ENCODE peak calls at places on chromosomes 4 and X, in seven cellular contexts. R, S, B, F, J, G and Q are unnamed samples.

GRCh38 chrX:109911046-109911445 is 91.9 kb upstream of the TMEM164 start:
- DNase-seq in F (peak), J (peak), G (no peak), B (no peak), S (no peak), R (no peak), Q (no peak)

GRCh38 chrX:133610056-133610455 is 194.8 kb upstream of the GPC4 start:
- DNase-seq in S (no peak), B (no peak), R (no peak), G (peak), J (no peak), F (no peak), Q (peak)

GRCh38 chr4:121307441-121308327 is 73.1 kb downstream of the QRFPR start:
- DNase-seq in S (no peak), F (peak), G (peak), R (peak), J (no peak), B (no peak), Q (peak)

GRCh38 chr4:113434247-113434587 is 327.3 kb downstream of the CAMK2D start:
- DNase-seq in S (no peak), R (peak), F (peak), G (peak), J (no peak), B (no peak), Q (peak)

GRCh38 chrX:131816551-131817136 is 206.5 kb upstream of the STK26 start:
- DNase-seq in F (no peak), J (peak), B (peak), R (peak), G (peak), S (no peak), Q (peak)

GRCh38 chr4:165537028-165537648 is 158.3 kb downstream of the CPE start:
- DNase-seq in F (peak), R (peak), S (no peak), J (peak), G (peak), B (no peak), Q (peak)

GRCh38 chrX:27680726-27681125 is 90.6 kb downstream of the DCAF8L2 start:
- DNase-seq in G (peak), J (no peak), F (peak), S (no peak), R (peak), B (no peak), Q (no peak)

GRCh38 chrX:130874751-130875150 is 28.3 kb downstream of the ENOX2 start:
- DNase-seq in S (no peak), F (no peak), B (no peak), J (no peak), G (peak), R (peak), Q (peak)

GRCh38 chr4:19728773-19729172 is 522.9 kb upstream of the SLIT2 start:
- DNase-seq in G (peak), J (no peak), R (peak), F (no peak), B (no peak), S (no peak), Q (no peak)

GRCh38 chrX:42748067-42748850 is 29.7 kb downstream of the PPP1R2C start:
- DNase-seq in B (no peak), S (no peak), J (no peak), R (peak), G (peak), F (peak), Q (peak)

GRCh38 chr4:1402021-1402515 is 4.2 kb downstream of the NKX1-1 start:
- DNase-seq in J (peak), G (no peak), R (no peak), B (no peak), F (no peak), S (peak), Q (no peak)

GRCh38 chrX:13110427-13111324 is 66.3 kb upstream of the FAM9C start:
- DNase-seq in G (peak), R (peak), J (peak), S (no peak), F (peak), B (no peak), Q (peak)

GRCh38 chr4:121666091-121666679 is 30.6 kb downstream of the ANXA5 start:
- DNase-seq in S (no peak), F (peak), B (no peak), J (no peak), G (no peak), R (no peak), Q (peak)

GRCh38 chr4:55458164-55458563 is 62.4 kb downstream of the TMEM165 start:
- DNase-seq in G (peak), J (no peak), S (no peak), B (no peak), R (peak), F (peak), Q (peak)

GRCh38 chrX:2237976-2238375 is 262.8 kb downstream of the DHRSX start:
- DNase-seq in G (no peak), B (no peak), J (no peak), R (no peak), F (no peak), S (no peak), Q (no peak)

GRCh38 chrX:10755477-10756334 is 135.3 kb upstream of the MID1 start:
- DNase-seq in G (peak), B (no peak), R (peak), J (no peak), S (no peak), F (peak), Q (peak)

GRCh38 chr4:74934016-74934821 is 1.3 kb downstream of the PARM1 start:
- DNase-seq in G (peak), R (peak), J (peak), F (peak), S (peak), B (no peak), Q (peak)

GRCh38 chrX:68686684-68687045 is 39.2 kb downstream of the STARD8 start:
- DNase-seq in R (no peak), S (no peak), B (no peak), J (no peak), G (peak), F (peak), Q (no peak)

GRCh38 chr4:155676430-155676825 is 9.8 kb downstream of the GUCY1A1 start:
- DNase-seq in F (no peak), R (no peak), S (no peak), G (no peak), J (no peak), B (no peak), Q (peak)

GRCh38 chr4:13888112-13888511 is 260.6 kb upstream of the BOD1L1 start:
- DNase-seq in F (peak), G (peak), S (no peak), R (peak), B (no peak), J (no peak), Q (peak)

GRCh38 chr4:145195167-145195952 is 15.0 kb upstream of the OTUD4 start:
- DNase-seq in S (no peak), F (no peak), R (no peak), B (no peak), G (no peak), J (no peak), Q (no peak)

GRCh38 chr4:17597517-17597916 is 16.9 kb upstream of the MED28 start:
- DNase-seq in G (no peak), B (no peak), J (peak), S (no peak), R (peak), F (no peak), Q (peak)

GRCh38 chr4:78298618-78299017 is 241.5 kb downstream of the FRAS1 start:
- DNase-seq in J (no peak), B (no peak), G (peak), S (no peak), F (no peak), R (peak), Q (peak)

GRCh38 chr4:19776021-19776459 is 475.7 kb upstream of the SLIT2 start:
- DNase-seq in S (no peak), R (peak), B (no peak), J (no peak), G (peak), F (peak), Q (peak)

GRCh38 chrX:129522184-129523059 is 868 bp downstream of the SMARCA1 start:
- DNase-seq in F (peak), B (no peak), G (peak), J (peak), R (peak), S (peak), Q (peak)

DNA sequence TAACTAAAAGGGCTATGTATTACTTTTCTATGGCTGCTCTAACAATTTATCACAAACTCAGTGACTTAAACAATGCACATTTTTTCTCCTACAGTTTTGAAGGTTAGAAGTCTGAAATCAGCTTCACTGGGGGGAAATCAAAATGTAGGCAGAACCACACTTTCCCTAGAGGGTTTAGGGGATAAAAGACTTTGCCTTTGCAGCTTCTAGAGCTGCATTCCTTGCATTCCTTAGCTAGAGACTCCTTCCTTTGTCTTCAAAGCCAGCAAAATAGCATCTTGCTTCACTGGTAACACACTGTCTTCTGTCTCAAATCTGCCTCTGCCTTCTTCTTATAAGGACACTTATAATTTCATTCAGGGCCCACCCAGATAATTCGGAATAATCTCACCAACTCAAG is 152.4 kb upstream of the SPIN4 start:
- DNase-seq in G (peak), R (peak), B (no peak), F (peak), S (no peak), J (no peak), Q (peak)
- H3K4me3 ChIP-seq in G (no peak), R (no peak), B (no peak), F (no peak), S (no peak), J (no peak), Q (no peak)

GRCh38 chr4:64271601-64272081 is 137.6 kb downstream of the TECRL start:
- DNase-seq in F (peak), S (no peak), G (peak), J (no peak), R (no peak), B (no peak), Q (no peak)
- TF ChIP-seq CTCF in F (no peak), S (no peak), G (no peak), J (peak), R (no peak), B (no peak), Q (no peak)

GRCh38 chr4:36310237-36310636 is 28.8 kb downstream of the DTHD1 start:
- DNase-seq in S (no peak), R (no peak), G (no peak), B (no peak), J (no peak), F (no peak), Q (no peak)

GRCh38 chr4:36313687-36314086 is 32.3 kb downstream of the DTHD1 start:
- DNase-seq in R (no peak), F (no peak), J (no peak), S (no peak), B (no peak), G (no peak), Q (no peak)

GRCh38 chr4:36308150-36308549 is 26.7 kb downstream of the DTHD1 start:
- DNase-seq in R (no peak), J (no peak), G (no peak), B (no peak), S (no peak), F (no peak), Q (no peak)

GRCh38 chr4:36312511-36312910 is 31.1 kb downstream of the DTHD1 start:
- DNase-seq in F (no peak), B (no peak), S (no peak), J (no peak), G (no peak), R (no peak), Q (no peak)

DNA sequence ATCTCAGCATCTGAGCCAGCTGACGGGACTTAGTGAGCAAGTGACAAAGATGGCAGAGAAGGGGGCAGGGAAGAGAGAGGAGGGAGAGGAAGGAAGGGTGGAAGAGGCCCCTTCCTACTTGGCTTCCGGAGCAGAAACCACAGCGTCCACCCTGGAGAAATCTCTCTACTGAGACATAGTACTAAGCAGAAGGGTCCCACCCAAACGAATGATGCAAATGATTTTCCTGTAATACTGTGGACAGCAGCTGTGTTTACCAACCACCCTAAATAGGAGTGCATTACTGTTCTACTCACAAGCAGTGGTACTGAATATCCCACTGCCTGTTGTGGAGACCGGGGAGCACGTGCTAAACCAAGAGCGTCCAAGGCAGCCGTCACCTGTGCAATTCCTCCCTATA is 29.4 kb downstream of the DTHD1 start:
- DNase-seq in R (no peak), G (no peak), S (no peak), F (no peak), J (no peak), B (no peak), Q (no peak)
- H3K4me3 ChIP-seq in R (no peak), G (no peak), S (no peak), F (no peak), J (no peak), B (no peak), Q (no peak)

GRCh38 chr4:83490876-83491450 is 6.1 kb upstream of the ABRAXAS1 start:
- DNase-seq in J (peak), S (no peak), B (no peak), R (peak), G (no peak), F (peak), Q (peak)

GRCh38 chr4:83486457-83487129 is 1.7 kb upstream of the ABRAXAS1 start:
- DNase-seq in J (no peak), R (no peak), B (no peak), G (no peak), F (no peak), S (no peak), Q (no peak)

GRCh38 chr4:83484500-83485431 is at the start of gene ABRAXAS1:
- DNase-seq in G (peak), R (peak), F (peak), S (peak), B (peak), J (peak), Q (peak)

DNA sequence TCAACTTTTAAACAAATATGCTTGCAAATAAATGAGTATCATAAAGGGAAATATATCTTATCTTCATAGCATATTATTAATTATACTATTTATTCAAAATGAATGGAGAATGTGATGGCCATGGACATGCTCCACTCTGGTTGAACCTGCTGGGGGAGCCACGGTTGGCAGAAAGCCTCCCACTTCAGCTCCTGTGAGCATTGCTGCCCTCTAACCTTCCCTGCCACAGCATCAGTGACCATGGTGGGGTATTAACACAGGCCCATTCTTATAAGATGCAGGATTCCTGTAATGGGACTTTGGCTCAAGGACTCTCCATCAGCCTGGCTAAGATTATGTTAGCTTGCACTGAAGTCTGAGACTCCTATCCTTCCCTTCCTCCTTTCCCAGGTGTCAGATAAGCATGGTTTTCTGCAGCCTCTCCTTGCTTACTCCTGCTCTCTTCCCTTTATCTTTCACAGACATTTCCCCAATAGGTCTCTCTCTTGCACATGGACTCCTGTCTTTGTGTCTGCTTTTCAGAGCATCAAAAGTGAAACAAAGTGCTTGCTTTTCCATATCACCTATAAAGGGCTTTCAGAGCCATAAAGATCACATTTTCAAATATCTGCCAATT is 4.9 kb upstream of the ABRAXAS1 start:
- DNase-seq in J (no peak), B (no peak), G (no peak), R (no peak), F (no peak), S (no peak), Q (no peak)
- TF ChIP-seq CTCF in J (no peak), B (no peak), G (no peak), R (no peak), F (peak), S (no peak), Q (no peak)

GRCh38 chr4:137960371-137961050 is 281.6 kb downstream of the SLC7A11 start:
- DNase-seq in F (peak), B (no peak), J (no peak), S (no peak), R (peak), G (peak), Q (peak)
- H3K4me3 ChIP-seq in F (no peak), B (no peak), J (no peak), S (no peak), R (no peak), G (peak), Q (no peak)

DNA sequence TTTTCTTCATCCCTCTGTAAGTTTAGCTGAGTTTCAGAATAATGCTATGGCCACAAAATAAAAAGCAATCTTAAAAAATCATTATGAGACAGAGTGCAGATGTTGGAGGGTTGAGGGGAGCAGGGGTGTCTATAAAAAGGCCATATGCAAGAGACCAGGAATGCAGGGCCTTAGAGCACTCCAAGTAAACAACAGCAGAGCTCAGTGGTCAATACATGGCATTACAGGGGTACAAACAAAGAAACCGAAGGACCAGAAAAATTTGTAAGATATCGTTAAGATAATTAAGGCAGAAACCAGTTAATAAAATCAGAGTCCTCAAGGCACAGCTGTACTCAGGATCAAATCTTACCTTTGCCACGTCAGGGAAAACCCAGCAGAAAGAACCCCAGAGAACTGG is 28.4 kb upstream of the NDST3 start:
- DNase-seq in J (no peak), F (no peak), R (no peak), S (no peak), B (no peak), G (no peak), Q (no peak)
- TF ChIP-seq CTCF in J (peak), F (no peak), R (no peak), S (no peak), B (no peak), G (peak), Q (no peak)